ENCODE peak calls at places on chromosomes 12 and 14, in ten cellular contexts. One of them, this sample, is unnamed.

GRCh38 chr14:23569443-23570151 is 2.0 kb upstream of the AP1G2 start:
- DNase-seq in EL: peak
- DNase-seq in NCI-H460: no peak
- DNase-seq in neural progenitor cell: peak
- DNase-seq in tibial artery: no peak
- DNase-seq in B cell: no peak
- DNase-seq in endothelial cell: no peak
- DNase-seq in GM04503: no peak
- DNase-seq in Panc1: no peak
- DNase-seq in iris pigment epithelial cell: no peak
- DNase-seq in this sample: peak

GRCh38 chr12:94208433-94208921 is 60.1 kb downstream of the PLXNC1 start:
- DNase-seq in tibial artery: no peak
- DNase-seq in EL: no peak
- DNase-seq in NCI-H460: no peak
- DNase-seq in GM04503: no peak
- DNase-seq in iris pigment epithelial cell: no peak
- DNase-seq in B cell: no peak
- DNase-seq in endothelial cell: no peak
- DNase-seq in Panc1: no peak
- DNase-seq in neural progenitor cell: no peak
- DNase-seq in this sample: no peak

GRCh38 chr12:47881826-47882427 is 22.9 kb downstream of the VDR start:
- DNase-seq in Panc1: no peak
- DNase-seq in NCI-H460: no peak
- DNase-seq in EL: peak
- DNase-seq in neural progenitor cell: no peak
- DNase-seq in GM04503: peak
- DNase-seq in iris pigment epithelial cell: peak
- DNase-seq in B cell: no peak
- DNase-seq in endothelial cell: no peak
- DNase-seq in tibial artery: peak
- DNase-seq in this sample: no peak

GRCh38 chr12:82757059-82757458 is 70.4 kb downstream of the TMTC2 start:
- DNase-seq in NCI-H460: no peak
- DNase-seq in tibial artery: no peak
- DNase-seq in Panc1: no peak
- DNase-seq in B cell: no peak
- DNase-seq in neural progenitor cell: no peak
- DNase-seq in iris pigment epithelial cell: peak
- DNase-seq in endothelial cell: no peak
- DNase-seq in EL: no peak
- DNase-seq in GM04503: peak
- DNase-seq in this sample: no peak

GRCh38 chr12:2082321-2082720 is 29.5 kb downstream of the CACNA1C start:
- DNase-seq in neural progenitor cell: no peak
- DNase-seq in Panc1: no peak
- DNase-seq in B cell: no peak
- DNase-seq in EL: no peak
- DNase-seq in GM04503: no peak
- DNase-seq in tibial artery: no peak
- DNase-seq in NCI-H460: no peak
- DNase-seq in endothelial cell: no peak
- DNase-seq in iris pigment epithelial cell: no peak
- DNase-seq in this sample: peak

GRCh38 chr14:77372304-77372841 is 4.5 kb downstream of the TMED8 start:
- DNase-seq in tibial artery: no peak
- DNase-seq in endothelial cell: no peak
- DNase-seq in GM04503: no peak
- DNase-seq in Panc1: no peak
- DNase-seq in NCI-H460: no peak
- DNase-seq in EL: peak
- DNase-seq in B cell: peak
- DNase-seq in neural progenitor cell: peak
- DNase-seq in iris pigment epithelial cell: peak
- DNase-seq in this sample: no peak

GRCh38 chr12:53212931-53213330 is 5.9 kb upstream of the ITGB7 start:
- DNase-seq in EL: peak
- DNase-seq in NCI-H460: no peak
- DNase-seq in Panc1: no peak
- DNase-seq in tibial artery: no peak
- DNase-seq in GM04503: no peak
- DNase-seq in endothelial cell: no peak
- DNase-seq in B cell: no peak
- DNase-seq in iris pigment epithelial cell: no peak
- DNase-seq in neural progenitor cell: no peak
- DNase-seq in this sample: no peak

GRCh38 chr12:32768518-32768917 is 12.8 kb upstream of the YARS2 start:
- DNase-seq in NCI-H460: no peak
- DNase-seq in EL: no peak
- DNase-seq in endothelial cell: no peak
- DNase-seq in Panc1: no peak
- DNase-seq in neural progenitor cell: no peak
- DNase-seq in iris pigment epithelial cell: no peak
- DNase-seq in B cell: no peak
- DNase-seq in GM04503: no peak
- DNase-seq in tibial artery: no peak
- DNase-seq in this sample: peak

GRCh38 chr12:75289678-75290200 is 40.4 kb downstream of the CAPS2 start:
- DNase-seq in EL: peak
- DNase-seq in neural progenitor cell: no peak
- DNase-seq in B cell: no peak
- DNase-seq in iris pigment epithelial cell: peak
- DNase-seq in GM04503: no peak
- DNase-seq in NCI-H460: peak
- DNase-seq in endothelial cell: no peak
- DNase-seq in tibial artery: no peak
- DNase-seq in Panc1: no peak
- DNase-seq in this sample: no peak

GRCh38 chr12:66321433-66321832 is 19.1 kb downstream of the HELB start:
- DNase-seq in iris pigment epithelial cell: peak
- DNase-seq in tibial artery: no peak
- DNase-seq in GM04503: no peak
- DNase-seq in EL: no peak
- DNase-seq in endothelial cell: no peak
- DNase-seq in Panc1: no peak
- DNase-seq in NCI-H460: no peak
- DNase-seq in neural progenitor cell: no peak
- DNase-seq in B cell: no peak
- DNase-seq in this sample: no peak

GRCh38 chr14:102909911-102910310 is 12.6 kb upstream of the AMN start:
- DNase-seq in EL: no peak
- DNase-seq in B cell: no peak
- DNase-seq in tibial artery: no peak
- DNase-seq in GM04503: no peak
- DNase-seq in neural progenitor cell: no peak
- DNase-seq in Panc1: no peak
- DNase-seq in NCI-H460: no peak
- DNase-seq in endothelial cell: no peak
- DNase-seq in iris pigment epithelial cell: no peak
- DNase-seq in this sample: no peak

GRCh38 chr14:95340201-95340697 is 20.5 kb upstream of the CLMN start:
- DNase-seq in Panc1: no peak
- DNase-seq in endothelial cell: no peak
- DNase-seq in GM04503: no peak
- DNase-seq in EL: no peak
- DNase-seq in tibial artery: no peak
- DNase-seq in B cell: no peak
- DNase-seq in neural progenitor cell: no peak
- DNase-seq in iris pigment epithelial cell: no peak
- DNase-seq in NCI-H460: peak
- DNase-seq in this sample: peak

GRCh38 chr14:61438860-61439765 is 117.7 kb downstream of the PRKCH start:
- DNase-seq in iris pigment epithelial cell: peak
- DNase-seq in GM04503: peak
- DNase-seq in EL: peak
- DNase-seq in NCI-H460: no peak
- DNase-seq in neural progenitor cell: peak
- DNase-seq in Panc1: peak
- DNase-seq in tibial artery: peak
- DNase-seq in endothelial cell: peak
- DNase-seq in B cell: no peak
- DNase-seq in this sample: no peak

GRCh38 chr12:95412826-95413311 is 61.1 kb upstream of the METAP2 start:
- DNase-seq in endothelial cell: no peak
- DNase-seq in iris pigment epithelial cell: peak
- DNase-seq in B cell: no peak
- DNase-seq in tibial artery: no peak
- DNase-seq in NCI-H460: no peak
- DNase-seq in neural progenitor cell: no peak
- DNase-seq in EL: peak
- DNase-seq in Panc1: no peak
- DNase-seq in GM04503: peak
- DNase-seq in this sample: no peak

GRCh38 chr14:93527076-93527692 is 96.4 kb downstream of the UNC79 start:
- DNase-seq in B cell: no peak
- DNase-seq in Panc1: no peak
- DNase-seq in GM04503: no peak
- DNase-seq in iris pigment epithelial cell: no peak
- DNase-seq in EL: no peak
- DNase-seq in endothelial cell: no peak
- DNase-seq in NCI-H460: no peak
- DNase-seq in tibial artery: no peak
- DNase-seq in neural progenitor cell: no peak
- DNase-seq in this sample: no peak

GRCh38 chr12:102216086-102216691 is 18.6 kb upstream of the PMCH start:
- DNase-seq in GM04503: peak
- DNase-seq in B cell: no peak
- DNase-seq in endothelial cell: no peak
- DNase-seq in Panc1: peak
- DNase-seq in NCI-H460: peak
- DNase-seq in tibial artery: no peak
- DNase-seq in EL: peak
- DNase-seq in iris pigment epithelial cell: peak
- DNase-seq in neural progenitor cell: no peak
- DNase-seq in this sample: no peak

GRCh38 chr12:49355913-49356312 is 9.2 kb downstream of the DNAJC22 start:
- DNase-seq in Panc1: no peak
- DNase-seq in GM04503: no peak
- DNase-seq in tibial artery: no peak
- DNase-seq in EL: no peak
- DNase-seq in iris pigment epithelial cell: no peak
- DNase-seq in B cell: no peak
- DNase-seq in NCI-H460: no peak
- DNase-seq in endothelial cell: no peak
- DNase-seq in neural progenitor cell: no peak
- DNase-seq in this sample: no peak

GRCh38 chr14:100899841-100900771 is 3.4 kb downstream of the RTL1 start:
- DNase-seq in NCI-H460: no peak
- DNase-seq in Panc1: no peak
- DNase-seq in EL: no peak
- DNase-seq in tibial artery: no peak
- DNase-seq in iris pigment epithelial cell: no peak
- DNase-seq in GM04503: no peak
- DNase-seq in endothelial cell: peak
- DNase-seq in B cell: no peak
- DNase-seq in neural progenitor cell: peak
- DNase-seq in this sample: no peak

GRCh38 chr14:72550513-72550912 is 343.4 kb downstream of the DPF3 start:
- DNase-seq in endothelial cell: no peak
- DNase-seq in NCI-H460: no peak
- DNase-seq in neural progenitor cell: no peak
- DNase-seq in B cell: no peak
- DNase-seq in iris pigment epithelial cell: no peak
- DNase-seq in Panc1: no peak
- DNase-seq in EL: no peak
- DNase-seq in tibial artery: no peak
- DNase-seq in GM04503: no peak
- DNase-seq in this sample: no peak

GRCh38 chr12:39990122-39991101 is 115.5 kb downstream of the SLC2A13 start:
- DNase-seq in B cell: peak
- DNase-seq in iris pigment epithelial cell: peak
- DNase-seq in EL: peak
- DNase-seq in tibial artery: peak
- DNase-seq in endothelial cell: peak
- DNase-seq in neural progenitor cell: peak
- DNase-seq in Panc1: peak
- DNase-seq in NCI-H460: peak
- DNase-seq in GM04503: no peak
- DNase-seq in this sample: peak

GRCh38 chr12:128267651-128268347 is 829 bp downstream of the TMEM132C start:
- DNase-seq in iris pigment epithelial cell: no peak
- DNase-seq in tibial artery: no peak
- DNase-seq in neural progenitor cell: peak
- DNase-seq in EL: no peak
- DNase-seq in endothelial cell: no peak
- DNase-seq in NCI-H460: no peak
- DNase-seq in Panc1: no peak
- DNase-seq in GM04503: no peak
- DNase-seq in B cell: no peak
- DNase-seq in this sample: no peak

GRCh38 chr12:125882141-125882540 is 816.9 kb downstream of the AACS start:
- DNase-seq in EL: no peak
- DNase-seq in Panc1: no peak
- DNase-seq in tibial artery: no peak
- DNase-seq in NCI-H460: no peak
- DNase-seq in endothelial cell: no peak
- DNase-seq in iris pigment epithelial cell: no peak
- DNase-seq in B cell: no peak
- DNase-seq in GM04503: no peak
- DNase-seq in neural progenitor cell: peak
- DNase-seq in this sample: no peak

GRCh38 chr12:100576311-100577036 is 3.0 kb downstream of the GAS2L3 start:
- DNase-seq in iris pigment epithelial cell: peak
- DNase-seq in GM04503: peak
- DNase-seq in B cell: no peak
- DNase-seq in EL: peak
- DNase-seq in endothelial cell: no peak
- DNase-seq in tibial artery: no peak
- DNase-seq in NCI-H460: peak
- DNase-seq in neural progenitor cell: no peak
- DNase-seq in Panc1: peak
- DNase-seq in this sample: no peak

GRCh38 chr14:104436047-104436531 is 143.5 kb upstream of the C14orf180 start:
- DNase-seq in B cell: no peak
- DNase-seq in EL: peak
- DNase-seq in tibial artery: peak
- DNase-seq in iris pigment epithelial cell: peak
- DNase-seq in neural progenitor cell: no peak
- DNase-seq in endothelial cell: peak
- DNase-seq in Panc1: no peak
- DNase-seq in NCI-H460: no peak
- DNase-seq in GM04503: no peak
- DNase-seq in this sample: no peak

GRCh38 chr12:56839489-56840442 is 76.6 kb downstream of the HSD17B6 start:
- DNase-seq in neural progenitor cell: peak
- DNase-seq in B cell: peak
- DNase-seq in tibial artery: peak
- DNase-seq in Panc1: peak
- DNase-seq in endothelial cell: peak
- DNase-seq in NCI-H460: peak
- DNase-seq in EL: peak
- DNase-seq in iris pigment epithelial cell: peak
- DNase-seq in GM04503: no peak
- DNase-seq in this sample: peak

GRCh38 chr12:116525418-116526001 is 33.7 kb upstream of the MAP1LC3B2 start:
- DNase-seq in NCI-H460: peak
- DNase-seq in neural progenitor cell: no peak
- DNase-seq in B cell: no peak
- DNase-seq in EL: peak
- DNase-seq in iris pigment epithelial cell: peak
- DNase-seq in GM04503: peak
- DNase-seq in tibial artery: peak
- DNase-seq in Panc1: no peak
- DNase-seq in endothelial cell: no peak
- DNase-seq in this sample: no peak

GRCh38 chr12:12518919-12519318 is 43.7 kb downstream of the DUSP16 start:
- DNase-seq in NCI-H460: no peak
- DNase-seq in neural progenitor cell: no peak
- DNase-seq in Panc1: no peak
- DNase-seq in iris pigment epithelial cell: peak
- DNase-seq in endothelial cell: no peak
- DNase-seq in tibial artery: no peak
- DNase-seq in B cell: no peak
- DNase-seq in EL: peak
- DNase-seq in GM04503: no peak
- DNase-seq in this sample: no peak

GRCh38 chr12:9751204-9752144 is 9.2 kb downstream of the CD69 start:
- DNase-seq in B cell: no peak
- DNase-seq in neural progenitor cell: peak
- DNase-seq in NCI-H460: no peak
- DNase-seq in iris pigment epithelial cell: peak
- DNase-seq in GM04503: no peak
- DNase-seq in endothelial cell: no peak
- DNase-seq in EL: peak
- DNase-seq in Panc1: no peak
- DNase-seq in tibial artery: no peak
- DNase-seq in this sample: no peak

This sample was measured in WERI-Rb-1.